ENCODE peak calls at places on chromosomes 4 and X, in eight cellular contexts. One of them, this sample, is unnamed.

GRCh38 chrX:13121020-13121419 is 76.6 kb upstream of the FAM9C start:
- DNase-seq in AG04449: no peak
- DNase-seq in HL-60: no peak
- DNase-seq in pancreas: no peak
- DNase-seq in activated CD4-positive, alpha-beta T cell treated with anti-CD3 and anti-CD28 coated beads for 24 hours: no peak
- DNase-seq in hippocampal formation: no peak
- DNase-seq in NAMALWA: no peak
- DNase-seq in stimulated activated CD4-positive, alpha-beta T cell treated with anti-CD3 and anti-CD28 coated beads, TNF-alpha, amount 100 ng/mL, for 48 hours: no peak
- DNase-seq in this sample: no peak

GRCh38 chr4:1153567-1154090 is 18.8 kb downstream of the SPON2 start:
- DNase-seq in AG04449: no peak
- DNase-seq in HL-60: no peak
- DNase-seq in pancreas: no peak
- DNase-seq in activated CD4-positive, alpha-beta T cell treated with anti-CD3 and anti-CD28 coated beads for 24 hours: no peak
- DNase-seq in hippocampal formation: no peak
- DNase-seq in NAMALWA: no peak
- DNase-seq in stimulated activated CD4-positive, alpha-beta T cell treated with anti-CD3 and anti-CD28 coated beads, TNF-alpha, amount 100 ng/mL, for 48 hours: no peak
- DNase-seq in this sample: no peak

GRCh38 chr4:2482693-2483092 is 13.8 kb downstream of the RNF4 start:
- DNase-seq in AG04449: no peak
- DNase-seq in HL-60: no peak
- DNase-seq in pancreas: no peak
- DNase-seq in activated CD4-positive, alpha-beta T cell treated with anti-CD3 and anti-CD28 coated beads for 24 hours: no peak
- DNase-seq in hippocampal formation: peak
- DNase-seq in NAMALWA: peak
- DNase-seq in stimulated activated CD4-positive, alpha-beta T cell treated with anti-CD3 and anti-CD28 coated beads, TNF-alpha, amount 100 ng/mL, for 48 hours: no peak
- DNase-seq in this sample: no peak

GRCh38 chr4:150664935-150665334 is 83.0 kb downstream of the MAB21L2 start:
- DNase-seq in AG04449: no peak
- DNase-seq in HL-60: no peak
- DNase-seq in pancreas: no peak
- DNase-seq in activated CD4-positive, alpha-beta T cell treated with anti-CD3 and anti-CD28 coated beads for 24 hours: no peak
- DNase-seq in hippocampal formation: no peak
- DNase-seq in NAMALWA: no peak
- DNase-seq in stimulated activated CD4-positive, alpha-beta T cell treated with anti-CD3 and anti-CD28 coated beads, TNF-alpha, amount 100 ng/mL, for 48 hours: no peak
- DNase-seq in this sample: no peak

GRCh38 chrX:148681605-148682004 is 181.2 kb downstream of the AFF2 start:
- DNase-seq in AG04449: no peak
- DNase-seq in HL-60: no peak
- DNase-seq in pancreas: no peak
- DNase-seq in activated CD4-positive, alpha-beta T cell treated with anti-CD3 and anti-CD28 coated beads for 24 hours: no peak
- DNase-seq in hippocampal formation: no peak
- DNase-seq in NAMALWA: peak
- DNase-seq in stimulated activated CD4-positive, alpha-beta T cell treated with anti-CD3 and anti-CD28 coated beads, TNF-alpha, amount 100 ng/mL, for 48 hours: no peak
- DNase-seq in this sample: no peak

GRCh38 chr4:8306511-8307021 is 37.0 kb downstream of the HTRA3 start:
- DNase-seq in AG04449: no peak
- DNase-seq in HL-60: no peak
- DNase-seq in pancreas: peak
- DNase-seq in activated CD4-positive, alpha-beta T cell treated with anti-CD3 and anti-CD28 coated beads for 24 hours: no peak
- DNase-seq in hippocampal formation: no peak
- DNase-seq in NAMALWA: no peak
- DNase-seq in stimulated activated CD4-positive, alpha-beta T cell treated with anti-CD3 and anti-CD28 coated beads, TNF-alpha, amount 100 ng/mL, for 48 hours: no peak
- DNase-seq in this sample: no peak

GRCh38 chr4:150451883-150452282 is 130.1 kb upstream of the MAB21L2 start:
- DNase-seq in AG04449: no peak
- DNase-seq in HL-60: no peak
- DNase-seq in pancreas: no peak
- DNase-seq in activated CD4-positive, alpha-beta T cell treated with anti-CD3 and anti-CD28 coated beads for 24 hours: no peak
- DNase-seq in hippocampal formation: no peak
- DNase-seq in NAMALWA: no peak
- DNase-seq in stimulated activated CD4-positive, alpha-beta T cell treated with anti-CD3 and anti-CD28 coated beads, TNF-alpha, amount 100 ng/mL, for 48 hours: no peak
- DNase-seq in this sample: no peak

GRCh38 chr4:184397516-184398163 is 76.7 kb downstream of the IRF2 start:
- DNase-seq in AG04449: no peak
- DNase-seq in HL-60: no peak
- DNase-seq in pancreas: no peak
- DNase-seq in activated CD4-positive, alpha-beta T cell treated with anti-CD3 and anti-CD28 coated beads for 24 hours: no peak
- DNase-seq in hippocampal formation: peak
- DNase-seq in NAMALWA: no peak
- DNase-seq in stimulated activated CD4-positive, alpha-beta T cell treated with anti-CD3 and anti-CD28 coated beads, TNF-alpha, amount 100 ng/mL, for 48 hours: no peak
- DNase-seq in this sample: no peak

GRCh38 chr4:106305435-106306055 is 10.5 kb downstream of the TBCK start:
- DNase-seq in AG04449: no peak
- DNase-seq in HL-60: no peak
- DNase-seq in pancreas: no peak
- DNase-seq in activated CD4-positive, alpha-beta T cell treated with anti-CD3 and anti-CD28 coated beads for 24 hours: no peak
- DNase-seq in hippocampal formation: no peak
- DNase-seq in NAMALWA: no peak
- DNase-seq in stimulated activated CD4-positive, alpha-beta T cell treated with anti-CD3 and anti-CD28 coated beads, TNF-alpha, amount 100 ng/mL, for 48 hours: no peak
- DNase-seq in this sample: no peak

This sample was measured in GM18507.